ENCODE peak calls at places on chromosomes 6 and 20, in five cellular contexts. R is pancreas, T is vagina, I is PC-9, C is Panc1. D is an unnamed sample.

GRCh38 chr20:11654766-11655165 is 262.9 kb upstream of the BTBD3 start:
- DNase-seq in R (no peak), T (no peak), I (no peak), C (no peak), D (no peak)

GRCh38 chr6:44036699-44037101 is 90.6 kb downstream of the MRPL14 start:
- DNase-seq in R (no peak), T (no peak), I (no peak), C (no peak), D (no peak)

GRCh38 chr6:169454204-169454871 is 200.7 kb upstream of the THBS2 start:
- DNase-seq in R (no peak), T (no peak), I (no peak), C (no peak), D (no peak)

GRCh38 chr6:64860203-64860602 is 846.8 kb downstream of the EYS start:
- DNase-seq in R (no peak), T (no peak), I (no peak), C (no peak), D (no peak)

GRCh38 chr20:48298851-48299484 is 513.7 kb upstream of the SULF2 start:
- DNase-seq in R (peak), T (no peak), I (peak), C (peak), D (peak)

GRCh38 chr6:169291148-169291547 is 37.5 kb upstream of the THBS2 start:
- DNase-seq in R (no peak), T (no peak), I (no peak), C (no peak), D (no peak)

GRCh38 chr20:45080867-45081616 is 19.9 kb downstream of the KCNS1 start:
- DNase-seq in R (no peak), T (no peak), I (no peak), C (no peak), D (no peak)

GRCh38 chr6:53718597-53719460 is 53.3 kb upstream of the KLHL31 start:
- DNase-seq in R (peak), T (no peak), I (peak), C (peak), D (peak)

GRCh38 chr20:21503345-21503744 is 10.5 kb downstream of the NKX2-2 start:
- DNase-seq in R (no peak), T (no peak), I (no peak), C (no peak), D (no peak)

GRCh38 chr6:49366539-49366938 is 96.5 kb downstream of the MMUT start:
- DNase-seq in R (no peak), T (no peak), I (no peak), C (no peak), D (no peak)

GRCh38 chr6:14734416-14735340 is 511.2 kb upstream of the JARID2 start:
- DNase-seq in R (no peak), T (no peak), I (no peak), C (no peak), D (no peak)

GRCh38 chr6:134405386-134406087 is 87.6 kb upstream of the SGK1 start:
- DNase-seq in R (no peak), T (no peak), I (no peak), C (no peak), D (no peak)

GRCh38 chr6:148758492-148758891 is 11.7 kb downstream of the UST start:
- DNase-seq in R (peak), T (no peak), I (no peak), C (no peak), D (no peak)

DNA sequence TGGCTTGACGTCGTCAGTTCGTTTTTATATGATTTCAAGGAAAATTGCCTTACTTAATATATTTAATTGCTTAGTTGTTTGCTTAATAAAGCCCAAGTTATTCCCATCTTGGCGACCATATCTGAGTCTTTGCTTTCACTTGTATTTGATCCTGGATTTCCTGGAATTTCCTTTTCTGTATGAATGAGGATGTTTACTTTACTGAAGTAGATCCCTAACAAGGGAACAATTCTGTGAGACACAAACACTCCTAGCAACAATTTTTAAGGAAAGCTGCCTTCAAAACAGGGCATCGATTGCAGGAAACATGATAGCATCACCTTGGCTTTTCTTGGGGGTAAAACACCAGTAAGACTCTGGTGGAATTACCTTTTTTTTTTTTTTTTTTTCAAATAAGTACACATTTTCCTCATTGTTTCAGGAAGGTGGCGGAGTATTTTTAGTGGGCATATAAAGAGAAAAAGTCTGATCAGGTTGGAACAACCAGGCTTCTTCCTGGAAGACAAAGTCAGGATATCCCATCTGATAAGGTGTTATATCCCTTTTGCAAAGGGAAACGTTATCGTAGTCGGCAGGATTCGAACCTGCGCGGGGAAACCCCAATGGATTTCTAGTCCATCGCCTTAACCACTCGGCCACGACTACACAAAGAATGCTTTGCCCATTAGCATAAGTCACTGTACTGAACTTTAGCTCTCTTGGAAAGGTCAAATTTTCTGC is 68.5 kb upstream of the ZNF184 start:
- DNase-seq in R (no peak), T (no peak), I (no peak), C (no peak), D (no peak)
- H3K4me3 ChIP-seq in R (no peak), T (no peak), I (peak), C (peak), D (no peak)

DNA sequence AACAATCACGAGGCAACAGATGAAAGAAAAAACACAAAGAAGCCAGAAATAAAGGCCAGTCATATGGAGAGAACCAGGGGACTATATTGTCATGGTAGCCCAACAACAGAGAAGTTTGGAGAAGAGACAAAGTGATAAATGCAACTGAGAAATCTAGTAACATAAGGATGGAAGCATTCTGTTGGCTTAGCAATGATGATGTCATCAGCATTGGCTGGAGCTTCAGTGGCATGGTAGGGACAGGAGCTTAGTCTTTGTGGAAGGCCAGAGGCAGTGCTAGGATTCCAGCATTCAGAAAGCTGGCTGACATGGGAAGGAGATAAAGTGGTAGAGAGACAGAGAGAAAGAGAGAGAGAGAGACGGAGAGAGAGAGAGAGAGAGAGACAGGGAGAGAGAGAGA is 276.4 kb downstream of the TRDN start:
- DNase-seq in R (no peak), T (no peak), I (no peak), C (no peak), D (no peak)
- TF ChIP-seq CTCF in R (no peak), T (no peak), I (no peak), C (no peak), D (no peak)

GRCh38 chr6:144152334-144152900 is 2.1 kb downstream of the STX11 start:
- DNase-seq in R (no peak), T (no peak), I (no peak), C (no peak), D (no peak)

GRCh38 chr6:144151010-144151727 is 852 bp downstream of the STX11 start:
- DNase-seq in R (peak), T (no peak), I (peak), C (peak), D (no peak)

GRCh38 chr6:144153971-144154370 is 3.7 kb downstream of the STX11 start:
- DNase-seq in R (no peak), T (no peak), I (no peak), C (no peak), D (no peak)

GRCh38 chr6:144155529-144155928 is 5.2 kb downstream of the STX11 start:
- DNase-seq in R (no peak), T (no peak), I (no peak), C (no peak), D (no peak)

DNA sequence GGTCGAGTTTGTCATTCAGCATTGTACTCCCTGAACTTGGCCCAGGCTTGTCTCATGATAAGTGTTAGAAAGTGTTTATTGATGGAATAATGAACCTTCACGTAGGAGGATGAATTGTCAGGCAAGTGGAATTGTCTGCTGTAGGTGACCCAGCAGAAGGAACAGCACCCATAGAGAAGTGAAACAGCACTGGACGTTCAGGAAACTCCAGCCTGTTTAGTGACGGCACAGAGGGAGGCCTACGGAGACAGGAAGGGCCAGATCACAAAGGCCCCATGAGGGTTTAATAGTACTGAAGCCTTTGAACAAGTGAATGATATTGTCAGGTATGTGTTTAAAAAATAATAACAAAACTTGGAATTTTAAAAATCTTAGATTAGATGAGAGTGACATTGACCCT is 2.9 kb downstream of the STX11 start:
- DNase-seq in R (peak), T (no peak), I (no peak), C (no peak), D (no peak)
- H3K4me3 ChIP-seq in R (no peak), T (no peak), I (no peak), C (no peak), D (no peak)

GRCh38 chr6:28774292-28775051 is 149.3 kb downstream of the TRIM27 start:
- DNase-seq in R (no peak), T (no peak), I (no peak), C (no peak), D (no peak)

GRCh38 chr6:28769626-28770402 is 154.0 kb downstream of the TRIM27 start:
- DNase-seq in R (no peak), T (no peak), I (no peak), C (no peak), D (no peak)

GRCh38 chr6:28770732-28771131 is 153.1 kb downstream of the TRIM27 start:
- DNase-seq in R (no peak), T (no peak), I (no peak), C (no peak), D (no peak)

GRCh38 chr6:28772480-28773381 is 151.1 kb downstream of the TRIM27 start:
- DNase-seq in R (no peak), T (no peak), I (no peak), C (no peak), D (no peak)

GRCh38 chr6:28771401-28772267 is 152.2 kb downstream of the TRIM27 start:
- DNase-seq in R (no peak), T (no peak), I (no peak), C (no peak), D (no peak)
- TF ChIP-seq CTCF in R (no peak), T (no peak), I (no peak), C (peak), D (no peak)

GRCh38 chr20:310645-311044 is 13.3 kb downstream of the ZCCHC3 start:
- DNase-seq in R (no peak), T (no peak), I (no peak), C (no peak), D (no peak)
- H3K4me3 ChIP-seq in R (no peak), T (peak), I (no peak), C (peak), D (no peak)